ENCODE peak calls at places on chromosomes 7 and 10, in six cellular contexts. T, S, X, J, A and W are unnamed samples.

GRCh38 chr10:90775351-90776028 is 82.3 kb downstream of the HTR7 start:
- DNase-seq in T (peak; percentile 72), S (no peak), X (no peak), J (peak; percentile 32), A (no peak), W (no peak)

GRCh38 chr10:129942936-129943724 is 20.9 kb downstream of the EBF3 start:
- DNase-seq in T (peak; percentile 18), S (no peak), X (no peak), J (peak; percentile 41), A (no peak), W (no peak)

GRCh38 chr10:108556176-108556575 is 1367.1 kb downstream of the XPNPEP1 start:
- DNase-seq in T (peak; percentile 47), S (no peak), X (no peak), J (peak; percentile 74), A (no peak), W (no peak)

GRCh38 chr10:3977761-3978160 is 192.8 kb upstream of the KLF6 start:
- DNase-seq in T (no peak), S (no peak), X (no peak), J (no peak), A (no peak), W (no peak)

GRCh38 chr10:5775705-5776104 is 37.5 kb downstream of the GDI2 start:
- DNase-seq in T (no peak), S (no peak), X (no peak), J (no peak), A (peak; percentile 22), W (no peak)

GRCh38 chr10:50025627-50026026 is 37.4 kb downstream of the AGAP6 start:
- DNase-seq in T (no peak), S (no peak), X (no peak), J (no peak), A (no peak), W (no peak)

GRCh38 chr7:128833148-128833938 is 3.1 kb downstream of the FLNC start:
- DNase-seq in T (peak; percentile 95), S (no peak), X (no peak), J (peak; percentile 92), A (no peak), W (peak; percentile 52)

GRCh38 chr10:48798486-48799254 is 114.0 kb downstream of the WDFY4 start:
- DNase-seq in T (no peak), S (no peak), X (no peak), J (peak; percentile 2), A (no peak), W (no peak)

GRCh38 chr7:90841759-90842429 is 245.8 kb downstream of the CDK14 start:
- DNase-seq in T (no peak), S (no peak), X (no peak), J (no peak), A (no peak), W (no peak)

GRCh38 chr7:33733865-33734650 is 171.3 kb upstream of the BMPER start:
- DNase-seq in T (peak; percentile 62), S (no peak), X (no peak), J (no peak), A (no peak), W (no peak)

GRCh38 chr10:46553238-46554049 is 3.0 kb downstream of the GPRIN2 start:
- DNase-seq in T (no peak), S (no peak), X (no peak), J (no peak), A (no peak), W (no peak)

GRCh38 chr7:22866965-22867364 is 44.3 kb upstream of the TOMM7 start:
- DNase-seq in T (peak; percentile 91), S (peak; percentile 49), X (no peak), J (peak; percentile 85), A (no peak), W (no peak)

GRCh38 chr7:92034116-92034515 is 93.5 kb downstream of the AKAP9 start:
- DNase-seq in T (peak; percentile 63), S (peak; percentile 19), X (no peak), J (peak; percentile 56), A (no peak), W (no peak)

GRCh38 chr10:76983624-76984023 is 654.0 kb downstream of the KCNMA1 start:
- DNase-seq in T (no peak), S (no peak), X (no peak), J (no peak), A (no peak), W (no peak)

GRCh38 chr7:67462781-67463191 is 466.2 kb downstream of the TYW1 start:
- DNase-seq in T (no peak), S (no peak), X (no peak), J (no peak), A (no peak), W (no peak)

GRCh38 chr10:107577226-107577625 is 412.7 kb upstream of the SORCS1 start:
- DNase-seq in T (no peak), S (no peak), X (no peak), J (no peak), A (no peak), W (no peak)

GRCh38 chr7:96729795-96730194 is 20.1 kb upstream of the SEM1 start:
- DNase-seq in T (no peak), S (no peak), X (no peak), J (no peak), A (no peak), W (no peak)

GRCh38 chr7:16223963-16224707 is 197.2 kb downstream of the CRPPA start:
- DNase-seq in T (no peak), S (no peak), X (no peak), J (no peak), A (no peak), W (no peak)

GRCh38 chr10:34520084-34520483 is 295.0 kb downstream of the PARD3 start:
- DNase-seq in T (no peak), S (no peak), X (no peak), J (no peak), A (no peak), W (peak; percentile 39)

GRCh38 chr10:34520510-34520909 is 294.6 kb downstream of the PARD3 start:
- DNase-seq in T (no peak), S (no peak), X (no peak), J (no peak), A (no peak), W (no peak)

GRCh38 chr10:34523017-34523767 is 291.9 kb downstream of the PARD3 start:
- DNase-seq in T (no peak), S (no peak), X (peak; percentile 41), J (peak; percentile 52), A (no peak), W (no peak)

GRCh38 chr10:34524369-34525091 is 290.6 kb downstream of the PARD3 start:
- DNase-seq in T (no peak), S (no peak), X (no peak), J (no peak), A (no peak), W (no peak)

DNA sequence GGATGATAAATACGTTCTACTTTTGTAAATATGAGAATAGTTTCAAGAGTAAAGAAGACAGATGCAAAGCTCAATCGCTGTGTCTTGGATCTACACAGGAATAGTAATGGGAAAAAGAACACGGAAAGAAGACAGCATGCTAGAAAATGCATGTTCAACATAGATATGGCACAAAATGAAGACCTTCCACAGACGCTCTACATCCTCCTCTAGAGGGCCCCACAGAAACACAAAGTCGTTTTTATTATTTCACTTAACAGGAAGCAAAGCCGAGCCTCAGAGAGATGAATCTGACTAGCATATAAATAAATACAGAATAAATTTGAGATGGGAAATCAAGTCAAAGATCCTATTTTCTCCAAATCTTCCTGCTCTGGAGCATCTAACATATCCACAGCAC is 292.6 kb downstream of the PARD3 start:
- DNase-seq in T (peak; percentile 58), S (no peak), X (peak; percentile 78), J (peak; percentile 33), A (peak; percentile 29), W (peak; percentile 79)
- TF ChIP-seq CTCF in T (peak; percentile 51), S (no peak), X (peak; percentile 62), J (peak; percentile 41), A (peak; percentile 56), W (peak; percentile 79)

GRCh38 chr7:18564779-18565178 is 69.2 kb downstream of the HDAC9 start:
- DNase-seq in T (no peak), S (no peak), X (no peak), J (no peak), A (no peak), W (no peak)

GRCh38 chr7:18570441-18570840 is 74.9 kb downstream of the HDAC9 start:
- DNase-seq in T (no peak), S (no peak), X (no peak), J (no peak), A (no peak), W (no peak)

GRCh38 chr7:18565337-18565736 is 69.8 kb downstream of the HDAC9 start:
- DNase-seq in T (peak; percentile 23), S (no peak), X (no peak), J (no peak), A (no peak), W (no peak)

GRCh38 chr7:18566205-18566604 is 70.7 kb downstream of the HDAC9 start:
- DNase-seq in T (no peak), S (no peak), X (no peak), J (no peak), A (no peak), W (no peak)

GRCh38 chr7:18566829-18567228 is 71.3 kb downstream of the HDAC9 start:
- DNase-seq in T (no peak), S (no peak), X (no peak), J (no peak), A (peak; percentile 44), W (no peak)
- TF ChIP-seq CTCF in T (no peak), S (no peak), X (no peak), J (no peak), A (no peak), W (no peak)

GRCh38 chr7:80133361-80134104 is 1.1 kb upstream of the GNAI1 start:
- DNase-seq in T (peak; percentile 35), S (no peak), X (peak; percentile 42), J (peak; percentile 50), A (no peak), W (peak; percentile 36)
- TF ChIP-seq CTCF in T (peak; percentile 9), S (peak; percentile 9), X (no peak), J (peak; percentile 18), A (no peak), W (no peak)

GRCh38 chr10:93473161-93473560 is 9.0 kb downstream of the MYOF start:
- DNase-seq in T (no peak), S (no peak), X (no peak), J (no peak), A (no peak), W (no peak)
- TF ChIP-seq CTCF in T (no peak), S (no peak), X (no peak), J (no peak), A (no peak), W (no peak)

DNA sequence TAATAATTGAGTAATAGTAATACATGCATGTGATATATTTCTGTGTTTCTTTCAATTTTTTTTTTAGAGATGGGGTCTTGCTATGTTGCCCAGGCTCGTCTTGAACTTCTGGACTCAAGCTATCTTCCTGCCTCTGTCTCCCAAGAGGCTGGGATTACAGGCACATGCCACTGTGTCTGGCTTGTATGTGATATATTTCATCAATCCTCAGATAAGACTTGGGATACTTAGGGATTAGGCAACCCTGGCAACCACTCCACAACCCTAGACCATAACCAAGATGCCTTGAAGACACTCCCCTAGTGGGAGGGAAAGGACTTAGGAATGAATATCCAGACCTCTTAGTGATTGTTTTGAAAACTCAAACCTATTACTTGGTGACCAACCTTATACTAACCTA is 154.8 kb downstream of the CCDC3 start:
- DNase-seq in T (peak; percentile 71), S (no peak), X (no peak), J (peak; percentile 15), A (no peak), W (no peak)
- TF ChIP-seq CTCF in T (no peak), S (no peak), X (no peak), J (no peak), A (no peak), W (no peak)